ENCODE peak calls at places on chromosomes 16 and 17, in eight cellular contexts. P is cardiac muscle cell, D is osteoblast, Y is PC-9, K is fibroblast of lung, J is neural progenitor cell, F is cardiac fibroblast, Q is GM06990. H is an unnamed sample.

GRCh38 chr16:20073203-20074088 is at the start of gene GPR139:
- DNase-seq in P (no peak), D (no peak), Y (no peak), K (no peak), J (peak), F (no peak), Q (no peak), H (no peak)

GRCh38 chr17:56707312-56708219 is 114.1 kb downstream of the NOG start:
- DNase-seq in P (peak), D (no peak), Y (no peak), K (peak), J (peak), F (peak), Q (no peak), H (no peak)

GRCh38 chr17:78805301-78805700 is 23.2 kb upstream of the CYTH1 start:
- DNase-seq in P (no peak), D (no peak), Y (no peak), K (no peak), J (no peak), F (no peak), Q (no peak), H (peak)

GRCh38 chr17:79915850-79916430 is 76.7 kb upstream of the CBX4 start:
- DNase-seq in P (peak), D (peak), Y (peak), K (peak), J (peak), F (peak), Q (no peak), H (peak)

GRCh38 chr16:5604770-5605169 is 507.2 kb upstream of the EEF2KMT start:
- DNase-seq in P (no peak), D (no peak), Y (no peak), K (no peak), J (peak), F (no peak), Q (no peak), H (peak)

GRCh38 chr16:66344533-66345145 is 21.9 kb upstream of the CDH5 start:
- DNase-seq in P (peak), D (no peak), Y (peak), K (peak), J (peak), F (peak), Q (no peak), H (peak)

GRCh38 chr16:81744911-81745310 is 34.2 kb upstream of the PLCG2 start:
- DNase-seq in P (no peak), D (no peak), Y (no peak), K (no peak), J (no peak), F (no peak), Q (no peak), H (no peak)

GRCh38 chr16:24538756-24539294 is 541 bp upstream of the RBBP6 start:
- DNase-seq in P (no peak), D (peak), Y (peak), K (no peak), J (no peak), F (no peak), Q (no peak), H (no peak)

GRCh38 chr17:6610011-6610410 is 30.5 kb downstream of the KIAA0753 start:
- DNase-seq in P (no peak), D (no peak), Y (no peak), K (no peak), J (no peak), F (no peak), Q (no peak), H (no peak)

GRCh38 chr16:23131841-23132576 is 17.2 kb downstream of the USP31 start:
- DNase-seq in P (peak), D (no peak), Y (no peak), K (peak), J (no peak), F (peak), Q (no peak), H (no peak)

GRCh38 chr16:11263737-11264136 is 5.4 kb downstream of the TNP2 start:
- DNase-seq in P (no peak), D (no peak), Y (no peak), K (no peak), J (no peak), F (no peak), Q (no peak), H (peak)

GRCh38 chr17:77718669-77718961 is 239.9 kb upstream of the TNRC6C start:
- DNase-seq in P (no peak), D (no peak), Y (no peak), K (no peak), J (no peak), F (no peak), Q (no peak), H (no peak)

GRCh38 chr17:81868674-81869220 is 2.4 kb downstream of the ARHGDIA start:
- DNase-seq in P (peak), D (peak), Y (peak), K (peak), J (peak), F (peak), Q (no peak), H (no peak)

GRCh38 chr16:87186440-87186839 is 130.8 kb downstream of the C16orf95 start:
- DNase-seq in P (no peak), D (peak), Y (no peak), K (no peak), J (peak), F (no peak), Q (no peak), H (no peak)

GRCh38 chr17:66420961-66421371 is 118.6 kb downstream of the PRKCA start:
- DNase-seq in P (peak), D (no peak), Y (no peak), K (peak), J (no peak), F (peak), Q (no peak), H (peak)

GRCh38 chr17:73068322-73069153 is 23.9 kb downstream of the SLC39A11 start:
- DNase-seq in P (peak), D (no peak), Y (peak), K (peak), J (no peak), F (peak), Q (no peak), H (no peak)

GRCh38 chr16:52957199-52957598 is 95.5 kb downstream of the CHD9NB start:
- DNase-seq in P (no peak), D (no peak), Y (no peak), K (no peak), J (no peak), F (no peak), Q (no peak), H (no peak)

DNA sequence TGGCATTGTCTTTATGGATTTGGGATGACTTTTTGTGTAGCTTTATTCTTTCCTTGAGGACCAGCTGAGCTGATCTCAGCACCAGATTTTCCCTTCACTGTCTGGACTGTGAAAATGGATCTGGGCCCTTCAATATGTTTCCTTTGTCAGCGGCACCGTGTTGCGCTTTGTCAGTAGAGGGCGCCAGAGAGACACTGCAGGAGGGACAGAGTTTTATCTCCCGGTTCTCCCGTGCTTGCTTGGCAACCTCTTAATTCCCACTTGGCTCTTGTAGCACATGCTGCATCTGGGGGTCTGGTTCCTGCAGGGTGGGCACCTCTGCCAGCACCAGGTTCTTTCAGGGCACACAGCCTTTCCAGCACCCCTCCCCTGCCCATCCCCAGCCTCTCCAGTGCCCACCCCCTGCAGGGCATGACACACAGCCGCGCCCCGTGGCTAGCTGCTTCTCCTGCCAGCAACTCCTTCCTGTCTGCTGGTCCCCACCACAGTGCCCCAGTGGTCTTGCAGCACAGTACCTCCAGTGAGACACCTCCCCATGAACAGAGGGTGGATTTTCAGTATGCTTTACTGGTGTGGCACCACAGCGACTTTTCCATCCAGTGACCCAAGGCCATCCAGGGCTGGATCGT is 19.6 kb downstream of the OR1D5 start:
- DNase-seq in P (no peak), D (no peak), Y (no peak), K (no peak), J (peak), F (no peak), Q (no peak), H (peak)
- TF ChIP-seq CTCF in P (no peak), D (peak), Y (peak), K (peak), J (peak), F (peak), Q (peak), H (peak)

GRCh38 chr17:75750661-75751423 is 14.2 kb downstream of the GALK1 start:
- DNase-seq in P (no peak), D (peak), Y (no peak), K (no peak), J (no peak), F (no peak), Q (no peak), H (no peak)

GRCh38 chr17:75751676-75752404 is 13.2 kb downstream of the GALK1 start:
- DNase-seq in P (no peak), D (peak), Y (no peak), K (no peak), J (no peak), F (no peak), Q (no peak), H (no peak)

GRCh38 chr17:75753193-75753513 is 11.8 kb downstream of the GALK1 start:
- DNase-seq in P (no peak), D (no peak), Y (no peak), K (no peak), J (no peak), F (no peak), Q (no peak), H (no peak)

GRCh38 chr17:75753514-75754377 is 11.2 kb downstream of the GALK1 start:
- DNase-seq in P (peak), D (peak), Y (no peak), K (peak), J (peak), F (peak), Q (peak), H (peak)

GRCh38 chr17:75752405-75753192 is 12.4 kb downstream of the GALK1 start:
- DNase-seq in P (no peak), D (peak), Y (no peak), K (no peak), J (no peak), F (no peak), Q (no peak), H (peak)
- H3K4me3 ChIP-seq in P (no peak), D (no peak), Y (no peak), K (no peak), J (no peak), F (no peak), Q (no peak), H (no peak)

DNA sequence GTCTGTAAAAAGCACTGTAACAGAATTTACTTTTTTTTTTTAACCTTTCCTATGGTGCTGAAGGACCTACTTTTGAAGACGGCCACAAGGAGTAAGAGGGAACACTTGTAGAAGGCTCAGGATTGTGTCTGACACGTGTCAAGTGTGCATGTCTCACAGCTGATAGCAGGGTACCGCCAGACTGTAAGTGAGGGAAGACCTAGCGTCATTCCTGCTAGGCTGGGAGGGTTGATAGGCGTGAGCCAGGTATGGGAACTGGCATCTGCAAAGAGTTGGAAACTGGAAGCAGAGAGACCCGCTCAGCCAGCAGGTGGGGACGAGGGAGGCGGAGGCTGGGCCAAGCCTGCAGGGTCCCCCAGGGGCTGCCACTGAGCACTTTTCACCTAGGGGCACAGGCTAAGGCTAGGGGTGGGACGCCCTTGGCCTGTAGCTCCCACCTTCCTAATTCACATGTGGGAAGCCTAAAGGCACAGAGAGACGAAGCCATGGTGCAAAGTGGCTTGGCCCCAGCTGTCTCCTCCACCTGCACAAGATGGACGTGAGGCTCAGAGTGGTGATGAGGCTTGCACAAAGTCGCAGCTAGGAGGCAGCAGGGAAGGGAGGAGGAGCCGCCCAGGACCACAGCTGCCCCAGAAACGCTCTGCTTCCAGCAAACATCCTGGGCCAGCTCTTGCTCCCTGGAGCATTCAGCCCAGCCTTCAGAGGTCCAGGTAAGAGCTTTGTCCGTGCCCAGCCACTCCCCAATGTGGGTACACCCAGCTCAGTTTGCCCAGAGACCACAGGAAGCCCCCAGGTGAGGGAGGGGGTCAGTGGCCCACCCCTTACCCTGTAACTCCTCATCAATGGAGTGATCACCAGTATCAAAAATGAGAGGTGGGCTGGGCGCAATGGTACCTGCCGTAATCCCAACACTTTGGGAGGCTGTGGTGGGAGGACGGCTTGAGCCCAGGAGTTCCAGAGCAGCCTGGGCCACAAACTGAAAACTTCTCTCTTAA is 18.9 kb downstream of the VASN start:
- DNase-seq in P (no peak), D (peak), Y (no peak), K (no peak), J (peak), F (no peak), Q (no peak), H (no peak)
- TF ChIP-seq CTCF in P (no peak), D (no peak), Y (no peak), K (peak), J (peak), F (peak), Q (no peak), H (no peak)

GRCh38 chr17:8904686-8905085 is 37.2 kb upstream of the PIK3R6 start:
- DNase-seq in P (no peak), D (no peak), Y (no peak), K (no peak), J (no peak), F (no peak), Q (no peak), H (no peak)

GRCh38 chr17:8905256-8905778 is 37.8 kb upstream of the PIK3R6 start:
- DNase-seq in P (no peak), D (no peak), Y (no peak), K (no peak), J (no peak), F (no peak), Q (no peak), H (no peak)

GRCh38 chr17:8900626-8901585 is 33.4 kb upstream of the PIK3R6 start:
- DNase-seq in P (no peak), D (no peak), Y (no peak), K (no peak), J (no peak), F (no peak), Q (peak), H (peak)

GRCh38 chr17:8900207-8900606 is 32.7 kb upstream of the PIK3R6 start:
- DNase-seq in P (no peak), D (no peak), Y (no peak), K (no peak), J (no peak), F (no peak), Q (no peak), H (no peak)

DNA sequence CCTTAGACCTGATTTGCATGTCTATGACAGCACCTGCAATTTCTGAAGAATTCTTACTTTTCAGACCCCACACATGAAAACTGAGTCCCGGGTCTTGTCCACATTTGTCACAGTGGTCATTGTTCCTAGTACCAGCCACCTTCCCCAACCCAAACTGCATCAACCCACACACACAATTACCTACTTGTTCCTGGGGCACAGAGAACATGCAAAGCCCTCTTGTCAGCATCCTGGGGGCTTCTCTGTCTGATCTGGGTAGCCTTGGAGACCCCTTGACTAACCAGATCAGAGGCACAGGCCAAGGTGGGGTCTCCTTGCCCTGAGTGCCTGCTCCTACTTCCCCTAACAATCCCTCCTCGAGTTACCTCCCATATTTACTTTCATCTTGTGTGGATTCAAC is 36.7 kb upstream of the PIK3R6 start:
- DNase-seq in P (no peak), D (no peak), Y (no peak), K (no peak), J (no peak), F (no peak), Q (no peak), H (no peak)
- H3K4me3 ChIP-seq in P (no peak), D (no peak), Y (no peak), K (no peak), J (no peak), F (no peak), Q (no peak), H (no peak)

DNA sequence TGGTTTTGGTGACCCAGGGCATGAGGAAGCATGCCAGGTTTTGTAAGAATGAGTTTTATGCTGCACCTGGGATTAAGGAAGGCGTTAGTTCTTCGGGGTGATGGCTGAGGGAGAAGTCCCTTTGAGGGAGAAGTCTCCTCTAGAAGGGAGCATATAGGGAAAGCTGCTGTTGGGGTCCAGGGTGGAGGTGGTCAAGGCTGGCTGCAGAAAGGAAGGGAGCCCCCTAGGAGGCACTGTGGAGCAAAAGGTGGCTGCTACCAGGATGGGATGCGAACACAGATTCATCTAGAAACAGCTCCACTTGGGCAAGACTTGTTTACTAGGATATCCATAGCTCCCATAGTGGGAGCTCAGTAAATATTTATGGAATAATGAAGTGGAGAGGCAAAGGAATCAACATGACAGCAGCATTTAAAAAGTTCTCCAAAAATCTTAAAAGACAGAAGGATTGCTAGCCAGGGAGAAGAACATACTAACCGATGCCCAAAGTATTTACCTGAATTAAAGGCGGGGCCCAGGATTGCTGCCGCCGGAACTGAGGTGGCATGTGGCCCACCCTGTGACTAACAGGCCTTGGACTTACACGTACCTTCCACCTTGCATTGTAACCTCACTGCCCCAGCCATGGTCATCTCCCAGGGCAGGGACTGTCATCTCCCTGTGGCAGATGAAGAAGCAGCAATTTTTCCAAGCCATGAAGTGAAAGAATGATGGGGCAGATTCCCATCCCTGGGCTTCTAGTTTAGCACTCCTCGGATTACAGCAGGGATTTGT is 7.1 kb upstream of the LPCAT2 start:
- DNase-seq in P (peak), D (no peak), Y (peak), K (no peak), J (peak), F (no peak), Q (no peak), H (no peak)
- TF ChIP-seq CTCF in P (peak), D (peak), Y (peak), K (peak), J (peak), F (peak), Q (peak), H (no peak)

GRCh38 chr17:50271173-50271750 is 3.0 kb upstream of the TMEM92 start:
- DNase-seq in P (no peak), D (peak), Y (no peak), K (peak), J (no peak), F (no peak), Q (no peak), H (no peak)

GRCh38 chr17:50269477-50270429 is 4.5 kb upstream of the TMEM92 start:
- DNase-seq in P (peak), D (peak), Y (peak), K (peak), J (peak), F (peak), Q (no peak), H (peak)

GRCh38 chr17:50272246-50272645 is 2.0 kb upstream of the TMEM92 start:
- DNase-seq in P (no peak), D (peak), Y (no peak), K (no peak), J (no peak), F (no peak), Q (no peak), H (no peak)

GRCh38 chr17:50268632-50269287 is 5.5 kb upstream of the TMEM92 start:
- DNase-seq in P (peak), D (peak), Y (peak), K (peak), J (peak), F (peak), Q (no peak), H (no peak)

GRCh38 chr17:50270430-50271172 is 3.7 kb upstream of the TMEM92 start:
- DNase-seq in P (peak), D (peak), Y (no peak), K (peak), J (peak), F (peak), Q (no peak), H (no peak)
- H3K4me3 ChIP-seq in P (no peak), D (peak), Y (no peak), K (no peak), J (no peak), F (no peak), Q (no peak), H (no peak)

DNA sequence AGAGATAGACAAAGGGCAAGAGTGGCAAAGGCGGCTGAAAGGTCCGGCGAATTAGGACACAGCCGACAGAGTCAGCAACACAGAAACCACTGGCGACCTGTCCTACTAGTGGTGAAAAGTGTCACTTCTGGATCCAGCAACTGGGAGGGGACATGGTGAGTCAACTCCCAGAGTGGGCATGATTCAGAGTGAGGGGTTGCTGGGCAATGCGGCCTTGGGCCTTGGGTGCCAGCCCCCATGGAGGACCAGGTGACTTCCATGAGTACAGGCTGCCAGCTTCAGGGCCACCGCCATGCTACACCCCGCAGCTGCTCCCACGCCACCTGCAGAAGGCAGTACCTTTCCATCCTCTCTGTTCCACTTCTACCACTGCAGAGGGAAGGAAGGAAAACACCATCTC is 110.6 kb downstream of the ZFHX3 start:
- DNase-seq in P (no peak), D (no peak), Y (no peak), K (no peak), J (no peak), F (no peak), Q (no peak), H (no peak)
- TF ChIP-seq CTCF in P (no peak), D (no peak), Y (no peak), K (no peak), J (no peak), F (no peak), Q (no peak), H (no peak)

GRCh38 chr17:27332052-27332403 is 38.1 kb downstream of the WSB1 start:
- DNase-seq in P (no peak), D (no peak), Y (no peak), K (no peak), J (no peak), F (no peak), Q (no peak), H (no peak)
- H3K4me3 ChIP-seq in P (no peak), D (no peak), Y (peak), K (no peak), J (no peak), F (no peak), Q (no peak), H (no peak)

H was measured in GM12865.